ENCODE peak calls at places on chromosomes 13 and 19, in four cellular contexts. F is GM12878, G is H1, X is K562. I is an unnamed sample.

GRCh38 chr19:7903244-7904073 is at the start of gene MAP2K7:
- DNase-seq in F (peak), G (peak), X (peak), I (peak)

GRCh38 chr19:5893296-5893903 is 10.2 kb downstream of the NDUFA11 start:
- DNase-seq in F (no peak), G (no peak), X (no peak), I (no peak)

GRCh38 chr13:98999635-98999952 is 21.7 kb upstream of the DOCK9 start:
- DNase-seq in F (no peak), G (no peak), X (no peak), I (no peak)

GRCh38 chr13:50353651-50354415 is 338.6 kb downstream of the KCNRG start:
- DNase-seq in F (no peak), G (no peak), X (no peak), I (no peak)

GRCh38 chr13:38954844-38955243 is 35.8 kb downstream of the STOML3 start:
- DNase-seq in F (no peak), G (no peak), X (no peak), I (no peak)

GRCh38 chr19:38514812-38515633 is 81.5 kb downstream of the RYR1 start:
- DNase-seq in F (no peak), G (peak), X (peak), I (peak)

GRCh38 chr13:113536461-113537110 is 46.1 kb upstream of the DCUN1D2 start:
- DNase-seq in F (no peak), G (no peak), X (no peak), I (no peak)

GRCh38 chr13:51067376-51068125 is 43.5 kb downstream of the C13orf42 start:
- DNase-seq in F (no peak), G (no peak), X (no peak), I (no peak)

GRCh38 chr13:113628291-113629270 is 29.4 kb downstream of the ATP4B start:
- DNase-seq in F (no peak), G (no peak), X (no peak), I (no peak)

GRCh38 chr13:45749026-45749759 is 47.1 kb downstream of the CBY2 start:
- DNase-seq in F (no peak), G (no peak), X (no peak), I (no peak)

GRCh38 chr13:66940113-66940512 is 290.0 kb downstream of the PCDH9 start:
- DNase-seq in F (no peak), G (no peak), X (no peak), I (no peak)

GRCh38 chr19:1015782-1016646 is 4.9 kb downstream of the TMEM259 start:
- DNase-seq in F (no peak), G (peak), X (no peak), I (no peak)

GRCh38 chr19:16337809-16338469 is 13.3 kb downstream of the KLF2 start:
- DNase-seq in F (no peak), G (no peak), X (no peak), I (no peak)

GRCh38 chr19:52542984-52543664 is 15.7 kb downstream of the ZNF808 start:
- DNase-seq in F (peak), G (no peak), X (no peak), I (no peak)

GRCh38 chr13:69912576-69913074 is 195.0 kb upstream of the ATXN8OS start:
- DNase-seq in F (no peak), G (no peak), X (no peak), I (no peak)

GRCh38 chr19:30719991-30720329 is 347.8 kb downstream of the ZNF536 start:
- DNase-seq in F (no peak), G (peak), X (no peak), I (no peak)

GRCh38 chr13:32408296-32408998 is 19.5 kb downstream of the N4BP2L1 start:
- DNase-seq in F (no peak), G (no peak), X (peak), I (no peak)

GRCh38 chr19:39515551-39516191 is 732 bp downstream of the SELENOV start:
- DNase-seq in F (no peak), G (no peak), X (no peak), I (no peak)

GRCh38 chr13:78609464-78610205 is 6.3 kb upstream of the POU4F1 start:
- DNase-seq in F (no peak), G (peak), X (no peak), I (no peak)

GRCh38 chr13:109209526-109209925 is 576.9 kb downstream of the IRS2 start:
- DNase-seq in F (no peak), G (no peak), X (no peak), I (no peak)

GRCh38 chr13:97125810-97126738 is 96.1 kb upstream of the MBNL2 start:
- DNase-seq in F (peak), G (no peak), X (no peak), I (no peak)

GRCh38 chr13:23679214-23679613 is 109.0 kb downstream of the TNFRSF19 start:
- DNase-seq in F (no peak), G (no peak), X (no peak), I (no peak)

GRCh38 chr13:113460064-113460555 is 6.8 kb upstream of the ADPRHL1 start:
- DNase-seq in F (no peak), G (no peak), X (no peak), I (no peak)

GRCh38 chr13:98214707-98215106 is 37.6 kb upstream of the RNF113B start:
- DNase-seq in F (no peak), G (no peak), X (no peak), I (no peak)

GRCh38 chr13:25963681-25964080 is 88.1 kb downstream of the SHISA2 start:
- DNase-seq in F (no peak), G (no peak), X (no peak), I (no peak)

GRCh38 chr13:18992791-18993190 is 188.8 kb downstream of the TUBA3C start:
- DNase-seq in F (no peak), G (no peak), X (no peak), I (no peak)

GRCh38 chr19:13817615-13818371 is 22.6 kb downstream of the ZSWIM4 start:
- DNase-seq in F (no peak), G (peak), X (peak), I (no peak)

GRCh38 chr19:52694921-52695320 is 39.9 kb downstream of the ZNF611 start:
- DNase-seq in F (no peak), G (no peak), X (no peak), I (no peak)

GRCh38 chr19:39104104-39104708 is 20.0 kb downstream of the ACP7 start:
- DNase-seq in F (no peak), G (no peak), X (no peak), I (peak)

GRCh38 chr19:10450853-10451609 is 30.7 kb downstream of the PDE4A start:
- DNase-seq in F (no peak), G (peak), X (peak), I (no peak)

GRCh38 chr19:15463865-15464371 is 426 bp downstream of the RASAL3 start:
- DNase-seq in F (no peak), G (no peak), X (no peak), I (no peak)

GRCh38 chr19:6217752-6218403 is 61.9 kb downstream of the MLLT1 start:
- DNase-seq in F (no peak), G (no peak), X (no peak), I (no peak)

GRCh38 chr19:36054733-36055686 is at the start of gene WDR62:
- DNase-seq in F (peak), G (peak), X (peak), I (peak)

GRCh38 chr13:36341718-36342117 is 4.5 kb downstream of the SPART start:
- DNase-seq in F (no peak), G (no peak), X (no peak), I (no peak)

GRCh38 chr13:106117035-106117434 is 418.4 kb downstream of the EFNB2 start:
- DNase-seq in F (no peak), G (no peak), X (no peak), I (no peak)

GRCh38 chr19:398719-399118 is 10.2 kb downstream of the C2CD4C start:
- DNase-seq in F (no peak), G (no peak), X (no peak), I (no peak)

DNA sequence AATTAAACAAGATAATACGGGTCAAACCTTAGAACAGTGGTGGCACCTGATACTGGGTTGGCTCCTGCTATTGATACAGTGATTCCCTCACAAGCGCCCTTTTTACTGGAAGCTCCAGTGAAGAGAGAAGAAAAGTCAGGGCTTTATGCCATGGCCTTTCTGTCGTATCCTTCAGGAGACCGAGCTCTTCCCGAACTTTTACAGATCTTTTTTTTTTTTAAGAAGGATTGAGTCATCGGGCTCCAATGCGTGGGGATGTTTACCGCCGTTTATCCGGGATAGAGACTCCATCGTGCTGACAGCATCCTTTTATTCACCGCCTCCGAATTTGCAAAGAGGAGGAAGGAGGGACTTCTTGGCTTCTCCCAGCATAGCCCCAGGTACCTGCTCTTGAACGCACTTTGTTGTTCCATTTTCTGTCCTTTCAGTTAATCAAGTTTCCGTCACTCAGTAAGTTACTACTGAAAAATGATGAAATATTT is 574 bp downstream of the ZNF227 start:
- DNase-seq in F (no peak), G (no peak), X (peak), I (peak)
- TF ChIP-seq ATF3 in F (no peak), G (no peak), X (no peak), I (no peak)

DNA sequence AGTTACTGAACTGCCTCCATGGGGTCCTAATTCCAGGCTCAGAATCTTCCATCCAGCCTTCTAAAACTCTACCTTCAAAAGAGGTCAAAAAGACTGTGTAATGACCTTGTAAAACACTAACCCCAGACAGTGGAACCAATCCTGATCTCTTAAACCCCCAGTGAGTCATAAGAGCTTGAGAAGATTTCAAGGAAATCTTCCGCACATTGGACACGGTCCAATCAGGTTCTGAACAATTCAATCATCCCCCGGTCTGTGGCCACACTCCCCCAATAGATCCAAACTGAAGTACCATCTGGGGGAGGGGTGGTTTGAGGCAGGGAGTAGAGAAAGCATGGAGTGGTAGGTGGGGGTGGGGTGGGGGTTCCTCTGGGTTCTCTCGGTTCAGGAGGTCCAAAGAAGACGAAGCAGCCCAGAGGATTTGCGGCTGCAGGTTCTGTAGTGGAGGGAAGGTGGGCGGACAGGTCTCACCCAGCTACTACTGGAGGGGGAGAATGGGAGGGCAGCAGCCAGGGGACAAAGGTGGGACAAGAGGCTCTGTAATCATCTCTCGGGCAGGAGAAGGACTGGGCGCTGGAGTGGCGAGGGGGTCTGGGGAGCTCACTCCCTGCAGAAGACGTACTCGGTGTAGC is 1.5 kb downstream of the KCTD12 start:
- DNase-seq in F (no peak), G (no peak), X (no peak), I (no peak)
- TF ChIP-seq BRCA1 in F (no peak), G (no peak), X (no peak), I (no peak)

DNA sequence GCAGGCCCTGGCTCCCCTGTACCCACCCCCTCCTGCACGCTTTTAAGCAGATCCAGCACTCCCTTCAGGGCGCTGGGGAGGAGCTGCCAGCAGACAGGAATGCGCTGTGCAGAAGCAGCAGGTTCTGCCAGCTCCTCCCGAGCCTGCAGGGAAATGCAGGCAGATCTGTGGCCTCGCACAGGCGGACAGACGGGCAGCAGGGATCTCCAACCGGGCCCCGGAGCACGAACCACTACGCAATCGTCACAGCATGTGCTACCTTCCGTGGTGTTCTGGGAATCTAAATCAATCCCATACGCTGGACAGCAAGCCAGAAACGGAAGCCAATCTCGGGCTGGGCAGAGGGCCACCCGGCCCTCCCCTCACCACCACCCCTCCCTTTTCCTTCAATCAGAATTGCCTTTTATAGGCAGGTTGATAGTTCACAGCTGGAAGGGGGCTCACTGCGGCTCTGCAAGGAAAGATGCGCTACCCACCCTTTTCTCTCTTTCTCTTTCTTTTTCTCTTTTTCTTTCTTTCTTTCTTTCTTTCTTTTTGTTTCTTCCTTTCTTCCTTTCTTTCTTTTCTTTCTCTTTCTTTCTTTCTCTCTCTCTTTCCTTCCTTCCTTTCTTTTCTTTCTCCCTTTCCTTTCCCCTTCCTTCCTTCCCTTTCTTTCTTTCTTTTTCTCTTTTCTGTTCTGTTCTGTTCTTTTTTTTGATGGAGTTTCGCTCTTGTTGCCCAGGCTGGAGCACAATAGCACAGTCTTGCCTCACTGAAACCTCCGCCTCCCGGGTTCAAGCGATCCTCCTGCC is 99.9 kb downstream of the GNG7 start:
- DNase-seq in F (no peak), G (peak), X (no peak), I (no peak)
- TF ChIP-seq ATF3 in F (no peak), G (no peak), X (no peak), I (no peak)

GRCh38 chr19:17357724-17358123 is 19.4 kb downstream of the PLVAP start:
- DNase-seq in F (no peak), G (no peak), X (no peak), I (no peak)

GRCh38 chr19:17359905-17360800 is 17.0 kb downstream of the PLVAP start:
- DNase-seq in F (no peak), G (no peak), X (no peak), I (no peak)

GRCh38 chr19:17353386-17353785 is 16.0 kb downstream of the GTPBP3 start:
- DNase-seq in F (no peak), G (no peak), X (no peak), I (no peak)

GRCh38 chr19:17357078-17357666 is 19.8 kb downstream of the GTPBP3 start:
- DNase-seq in F (no peak), G (no peak), X (no peak), I (no peak)

GRCh38 chr19:17358395-17358794 is 18.7 kb downstream of the PLVAP start:
- DNase-seq in F (no peak), G (no peak), X (no peak), I (no peak)
- TF ChIP-seq BRCA1 in F (no peak), G (no peak), X (no peak), I (no peak)

I was measured in HepG2.